ENCODE peak calls at places on chromosomes 11 and 22, in four cellular contexts. M is HepG2, E is H1, O is GM12878. T is an unnamed sample.

GRCh38 chr11:66061268-66061667 is 8.8 kb upstream of the PACS1 start:
- DNase-seq in M (no peak), E (no peak), O (no peak), T (no peak)

GRCh38 chr11:12125609-12126149 is 15.3 kb downstream of the MICAL2 start:
- DNase-seq in M (no peak), E (no peak), O (no peak), T (no peak)

GRCh38 chr22:19525116-19525660 is 978 bp upstream of the CLDN5 start:
- DNase-seq in M (no peak), E (no peak), O (no peak), T (no peak)

GRCh38 chr22:42901790-42902508 is 44.9 kb upstream of the ARFGAP3 start:
- DNase-seq in M (no peak), E (no peak), O (no peak), T (no peak)

GRCh38 chr22:26853071-26853470 is 195.7 kb downstream of the MIAT start:
- DNase-seq in M (no peak), E (no peak), O (no peak), T (no peak)

GRCh38 chr11:19288256-19288655 is 47.5 kb upstream of the E2F8 start:
- DNase-seq in M (no peak), E (no peak), O (no peak), T (no peak)

GRCh38 chr11:18791175-18792065 is at the start of gene PTPN5:
- DNase-seq in M (no peak), E (no peak), O (no peak), T (no peak)

GRCh38 chr11:2803186-2804057 is 82.2 kb downstream of the CDKN1C start:
- DNase-seq in M (no peak), E (no peak), O (no peak), T (no peak)

GRCh38 chr11:62823677-62824076 is 8.2 kb downstream of the STX5 start:
- DNase-seq in M (no peak), E (no peak), O (no peak), T (no peak)

GRCh38 chr11:62930157-62930556 is 9.0 kb upstream of the CHRM1 start:
- DNase-seq in M (no peak), E (no peak), O (no peak), T (no peak)

GRCh38 chr11:69636512-69636866 is 4.5 kb upstream of the CCND1 start:
- DNase-seq in M (no peak), E (peak), O (no peak), T (peak)

GRCh38 chr11:42407379-42407778 is 904.4 kb upstream of the API5 start:
- DNase-seq in M (no peak), E (peak), O (no peak), T (peak)

GRCh38 chr11:111612211-111612610 is 10.0 kb downstream of the SIK2 start:
- DNase-seq in M (no peak), E (no peak), O (no peak), T (no peak)

GRCh38 chr11:2673871-2674471 is 25.8 kb downstream of the KCNQ1OT1 start:
- DNase-seq in M (no peak), E (no peak), O (no peak), T (no peak)

GRCh38 chr11:117232911-117233409 is 489 bp downstream of the RNF214 start:
- DNase-seq in M (no peak), E (no peak), O (no peak), T (no peak)

GRCh38 chr22:29339381-29340235 is 24.1 kb upstream of the RASL10A start:
- DNase-seq in M (no peak), E (no peak), O (no peak), T (no peak)

GRCh38 chr11:59174664-59175033 is 2.7 kb downstream of the DTX4 start:
- DNase-seq in M (peak), E (no peak), O (no peak), T (no peak)

GRCh38 chr11:131916633-131917032 is 546.2 kb downstream of the NTM start:
- DNase-seq in M (no peak), E (no peak), O (no peak), T (no peak)

GRCh38 chr22:47123006-47123826 is 360.8 kb downstream of the TBC1D22A start:
- DNase-seq in M (no peak), E (no peak), O (no peak), T (no peak)

GRCh38 chr11:15905334-15905733 is 451.0 kb downstream of the SOX6 start:
- DNase-seq in M (no peak), E (no peak), O (no peak), T (no peak)

GRCh38 chr11:78659326-78660319 is 85.0 kb upstream of the NARS2 start:
- DNase-seq in M (no peak), E (no peak), O (no peak), T (no peak)

GRCh38 chr11:130815074-130815802 is 101.0 kb downstream of the SNX19 start:
- DNase-seq in M (no peak), E (no peak), O (no peak), T (no peak)

GRCh38 chr11:103806130-103806900 is 230.1 kb upstream of the DDI1 start:
- DNase-seq in M (no peak), E (no peak), O (no peak), T (no peak)

GRCh38 chr11:65440831-65441499 is 18.4 kb downstream of the NEAT1 start:
- DNase-seq in M (no peak), E (no peak), O (peak), T (no peak)

GRCh38 chr22:50306753-50307749 is at the start of gene PLXNB2:
- DNase-seq in M (peak), E (no peak), O (no peak), T (peak)

GRCh38 chr11:131690776-131691557 is 320.6 kb downstream of the NTM start:
- DNase-seq in M (no peak), E (no peak), O (no peak), T (no peak)

GRCh38 chr11:62081378-62082291 is 42.2 kb upstream of the INCENP start:
- DNase-seq in M (peak), E (peak), O (peak), T (peak)

GRCh38 chr11:124752471-124753100 is 531 bp upstream of the VSIG2 start:
- DNase-seq in M (no peak), E (no peak), O (no peak), T (no peak)

GRCh38 chr11:62664405-62665074 is 470 bp downstream of the C11orf98 start:
- DNase-seq in M (peak), E (no peak), O (no peak), T (no peak)

GRCh38 chr11:102620858-102621561 is 4.1 kb downstream of the MMP20 start:
- DNase-seq in M (no peak), E (no peak), O (no peak), T (no peak)

GRCh38 chr11:28476053-28476452 is 367.9 kb downstream of the METTL15 start:
- DNase-seq in M (no peak), E (no peak), O (no peak), T (no peak)

GRCh38 chr11:8914661-8915018 is 3.7 kb downstream of the AKIP1 start:
- DNase-seq in M (no peak), E (no peak), O (no peak), T (no peak)
- H3K4me3 ChIP-seq in M (no peak), E (no peak), O (no peak), T (no peak)

GRCh38 chr11:89604281-89604680 is 105.8 kb upstream of the TRIM77 start:
- DNase-seq in M (no peak), E (no peak), O (no peak), T (no peak)

GRCh38 chr11:89612111-89612510 is 98.0 kb upstream of the TRIM77 start:
- DNase-seq in M (no peak), E (no peak), O (no peak), T (no peak)

GRCh38 chr11:89613916-89614315 is 96.2 kb upstream of the TRIM77 start:
- DNase-seq in M (no peak), E (no peak), O (no peak), T (no peak)

GRCh38 chr11:89608234-89608966 is 101.7 kb upstream of the TRIM77 start:
- DNase-seq in M (no peak), E (no peak), O (no peak), T (no peak)
- TF ChIP-seq SUZ12 in M (no peak), E (no peak), O (no peak), T (no peak)

GRCh38 chr11:34354782-34355181 is 3.0 kb downstream of the ABTB2 start:
- DNase-seq in M (no peak), E (no peak), O (no peak), T (no peak)

GRCh38 chr11:34356918-34357645 is 728 bp downstream of the ABTB2 start:
- DNase-seq in M (no peak), E (no peak), O (no peak), T (no peak)

GRCh38 chr11:34356130-34356529 is 1.7 kb downstream of the ABTB2 start:
- DNase-seq in M (no peak), E (no peak), O (no peak), T (no peak)

GRCh38 chr11:34356576-34356917 is 1.3 kb downstream of the ABTB2 start:
- DNase-seq in M (no peak), E (no peak), O (no peak), T (no peak)

DNA sequence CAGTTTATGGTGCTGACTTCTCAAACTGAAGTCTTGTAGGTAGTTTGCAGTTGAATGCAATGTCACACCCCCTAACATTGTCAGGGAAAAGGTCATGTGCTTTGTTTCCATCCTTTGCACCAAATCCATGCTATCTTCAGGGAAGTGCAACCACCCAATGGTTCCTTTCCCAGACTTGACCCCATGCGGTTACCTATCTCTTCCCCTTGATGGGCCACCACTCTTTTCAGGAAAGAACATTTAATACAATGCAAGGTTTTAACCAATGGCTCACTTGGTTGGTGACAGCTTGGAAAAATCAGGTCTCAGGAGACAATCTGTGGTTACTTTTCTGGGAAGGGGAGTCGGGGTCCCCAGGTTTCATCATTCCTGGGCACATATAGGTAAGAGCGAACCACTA is 2.1 kb downstream of the ABTB2 start:
- DNase-seq in M (no peak), E (no peak), O (no peak), T (no peak)
- H3K4me3 ChIP-seq in M (peak), E (no peak), O (peak), T (peak)

GRCh38 chr11:64021742-64022067 is 14.0 kb upstream of the FLRT1 start:
- DNase-seq in M (no peak), E (no peak), O (no peak), T (peak)
- TF ChIP-seq SUZ12 in M (no peak), E (no peak), O (no peak), T (no peak)

GRCh38 chr11:33945481-33946268 is 53.8 kb upstream of the LMO2 start:
- DNase-seq in M (no peak), E (no peak), O (no peak), T (no peak)
- H3K4me3 ChIP-seq in M (no peak), E (no peak), O (no peak), T (no peak)

GRCh38 chr11:114317738-114318137 is 21.5 kb downstream of the NNMT start:
- DNase-seq in M (no peak), E (no peak), O (no peak), T (peak)
- TF ChIP-seq SUZ12 in M (no peak), E (no peak), O (no peak), T (no peak)

T was measured in NT2/D1.